ENCODE peak calls at places on chromosomes 5 and 9, in seven cellular contexts. Z is cardiac muscle cell; F is CD4-positive, alpha-beta T cell; J is upper lobe of right lung; U is tibial artery; C is fibroblast of pulmonary artery; S is body of pancreas. V is an unnamed sample.

GRCh38 chr9:115757461-115757860 is 396.1 kb upstream of the PAPPA start:
- DNase-seq in Z (no peak), F (no peak), J (no peak), U (no peak), C (peak), S (peak), V (no peak)

GRCh38 chr5:124843596-124843899 is 97.1 kb upstream of the ZNF608 start:
- DNase-seq in Z (no peak), F (no peak), J (no peak), U (no peak), C (no peak), S (no peak), V (no peak)

GRCh38 chr5:14266171-14266570 is 123.0 kb downstream of the TRIO start:
- DNase-seq in Z (no peak), F (no peak), J (no peak), U (no peak), C (no peak), S (no peak), V (no peak)

GRCh38 chr9:86353591-86354047 is 591 bp downstream of the TUT7 start:
- DNase-seq in Z (peak), F (no peak), J (no peak), U (no peak), C (peak), S (peak), V (no peak)

GRCh38 chr5:25862276-25862675 is 1176.1 kb downstream of the CDH9 start:
- DNase-seq in Z (no peak), F (no peak), J (no peak), U (no peak), C (no peak), S (no peak), V (no peak)

GRCh38 chr5:9549941-9550340 is 4.1 kb upstream of the SEMA5A start:
- DNase-seq in Z (no peak), F (no peak), J (no peak), U (no peak), C (no peak), S (no peak), V (no peak)

GRCh38 chr5:32450952-32451351 is 6.4 kb upstream of the ZFR start:
- DNase-seq in Z (no peak), F (no peak), J (no peak), U (no peak), C (no peak), S (no peak), V (no peak)

GRCh38 chr9:94031946-94032345 is 52.3 kb upstream of the PTPDC1 start:
- DNase-seq in Z (no peak), F (no peak), J (no peak), U (no peak), C (no peak), S (no peak), V (no peak)

GRCh38 chr5:136620016-136620419 is 254.7 kb upstream of the TRPC7 start:
- DNase-seq in Z (no peak), F (no peak), J (no peak), U (no peak), C (peak), S (no peak), V (no peak)

GRCh38 chr5:133750856-133751255 is 138.5 kb upstream of the FSTL4 start:
- DNase-seq in Z (no peak), F (no peak), J (no peak), U (no peak), C (no peak), S (no peak), V (no peak)

GRCh38 chr9:91253488-91253887 is 108.2 kb downstream of the AUH start:
- DNase-seq in Z (peak), F (no peak), J (no peak), U (no peak), C (no peak), S (no peak), V (no peak)

GRCh38 chr9:6843742-6844141 is 86.0 kb downstream of the KDM4C start:
- DNase-seq in Z (no peak), F (no peak), J (no peak), U (no peak), C (no peak), S (no peak), V (no peak)

GRCh38 chr5:84191296-84191695 is 193.4 kb downstream of the EDIL3 start:
- DNase-seq in Z (peak), F (no peak), J (no peak), U (no peak), C (peak), S (peak), V (no peak)

GRCh38 chr5:160506006-160507004 is 84.7 kb downstream of the PTTG1 start:
- DNase-seq in Z (no peak), F (peak), J (no peak), U (peak), C (peak), S (peak), V (no peak)

GRCh38 chr5:112923148-112923917 is 1.3 kb upstream of the REEP5 start:
- DNase-seq in Z (no peak), F (no peak), J (no peak), U (peak), C (no peak), S (peak), V (no peak)

GRCh38 chr5:81422671-81423070 is 28.7 kb upstream of the ACOT12 start:
- DNase-seq in Z (no peak), F (no peak), J (no peak), U (no peak), C (peak), S (no peak), V (no peak)

GRCh38 chr5:96924016-96924443 is 11.8 kb upstream of the LNPEP start:
- DNase-seq in Z (peak), F (peak), J (no peak), U (no peak), C (no peak), S (no peak), V (no peak)

GRCh38 chr9:33133186-33133585 is 34.0 kb downstream of the B4GALT1 start:
- DNase-seq in Z (no peak), F (no peak), J (no peak), U (peak), C (no peak), S (no peak), V (no peak)

GRCh38 chr5:21817668-21818419 is 1035.3 kb downstream of the CDH12 start:
- DNase-seq in Z (no peak), F (no peak), J (no peak), U (no peak), C (peak), S (no peak), V (no peak)

GRCh38 chr9:133008406-133008805 is 22.4 kb upstream of the GTF3C5 start:
- DNase-seq in Z (no peak), F (no peak), J (no peak), U (peak), C (no peak), S (no peak), V (no peak)

GRCh38 chr9:131555841-131556673 is 10.7 kb downstream of the PRRT1B start:
- DNase-seq in Z (no peak), F (no peak), J (no peak), U (no peak), C (no peak), S (no peak), V (no peak)

GRCh38 chr9:131554865-131555351 is 9.6 kb downstream of the PRRT1B start:
- DNase-seq in Z (no peak), F (no peak), J (no peak), U (no peak), C (no peak), S (no peak), V (no peak)

GRCh38 chr9:131554088-131554864 is 9.0 kb downstream of the PRRT1B start:
- DNase-seq in Z (no peak), F (no peak), J (no peak), U (no peak), C (no peak), S (no peak), V (no peak)

GRCh38 chr9:131559416-131560000 is 14.2 kb downstream of the PRRT1B start:
- DNase-seq in Z (no peak), F (no peak), J (no peak), U (no peak), C (no peak), S (no peak), V (no peak)

DNA sequence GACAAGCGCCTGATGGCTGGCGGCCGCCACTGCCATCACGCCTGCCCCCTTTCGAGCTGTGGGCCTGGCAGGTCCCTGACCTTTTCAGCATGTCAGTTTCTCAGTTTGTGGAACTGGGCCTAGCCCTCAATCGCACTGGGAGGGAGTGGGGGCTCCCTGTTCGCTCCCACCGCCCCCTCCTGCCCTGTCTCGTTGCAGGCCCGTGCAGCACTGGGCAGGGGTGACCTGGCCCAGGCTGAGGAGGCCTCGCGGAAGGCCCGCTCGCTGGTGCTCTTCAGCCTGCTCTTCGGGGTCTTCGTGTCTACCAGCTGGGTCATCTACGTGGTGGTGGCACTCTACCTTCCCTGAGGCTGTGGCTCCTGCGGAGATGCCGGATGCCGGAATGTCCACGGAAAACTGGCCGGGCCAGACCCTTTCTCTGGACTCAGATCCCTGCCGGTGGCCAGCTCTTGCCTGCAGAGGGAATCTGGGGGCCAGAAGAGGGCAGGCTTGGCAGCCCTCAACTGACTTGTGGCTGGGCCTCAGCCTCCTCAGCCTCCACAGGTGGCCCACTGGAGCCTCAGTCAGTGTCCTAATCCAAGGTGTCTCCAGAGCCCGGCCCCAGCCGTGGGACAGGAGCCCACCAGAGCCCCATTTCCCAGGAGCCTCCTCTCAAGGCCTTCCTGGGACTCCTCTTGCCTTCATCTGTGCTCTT is 12.7 kb downstream of the PRRT1B start:
- DNase-seq in Z (no peak), F (no peak), J (no peak), U (no peak), C (no peak), S (no peak), V (no peak)
- TF ChIP-seq CTCF in Z (no peak), F (no peak), J (no peak), U (no peak), C (no peak), S (no peak), V (no peak)

DNA sequence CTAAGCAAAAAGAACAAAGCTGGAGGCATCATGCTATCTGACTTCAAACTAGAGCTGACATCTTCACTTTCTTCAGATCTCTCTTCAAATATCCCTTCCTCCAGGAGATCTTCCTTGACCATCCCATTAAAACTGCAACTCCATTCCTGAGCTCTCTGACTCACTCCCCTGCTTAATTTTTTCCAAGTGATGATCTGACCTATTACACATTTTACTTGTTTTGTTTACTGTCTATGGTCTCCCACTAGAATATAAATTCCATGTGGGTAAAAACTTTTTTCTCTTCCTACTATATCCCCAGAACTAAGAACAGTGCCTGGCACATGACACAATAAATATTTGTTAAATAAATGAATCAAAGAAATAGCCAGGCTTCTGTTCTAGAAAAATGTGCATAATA is 87.5 kb downstream of the SLIT3 start:
- DNase-seq in Z (no peak), F (no peak), J (no peak), U (no peak), C (no peak), S (no peak), V (no peak)
- TF ChIP-seq CTCF in Z (no peak), F (no peak), J (no peak), U (no peak), C (no peak), S (no peak), V (no peak)

GRCh38 chr9:136564379-136564988 is 18.6 kb upstream of the NOTCH1 start:
- DNase-seq in Z (no peak), F (no peak), J (peak), U (peak), C (peak), S (peak), V (no peak)
- TF ChIP-seq CTCF in Z (peak), F (no peak), J (peak), U (peak), C (peak), S (no peak), V (no peak)

GRCh38 chr5:144011348-144011861 is 159.1 kb downstream of the YIPF5 start:
- DNase-seq in Z (no peak), F (no peak), J (no peak), U (no peak), C (no peak), S (no peak), V (no peak)
- TF ChIP-seq CTCF in Z (no peak), F (no peak), J (no peak), U (no peak), C (no peak), S (no peak), V (no peak)